ENCODE peak calls at places on chromosomes 2 and 18, in four cellular contexts. P is SJSA1, U is cardiac muscle cell, G is GM23248. O is an unnamed sample.

GRCh38 chr2:121722479-121722878 is 14.2 kb downstream of the NIFK start:
- DNase-seq in P (peak; percentile 34), U (no peak), G (peak; percentile 90), O (peak; percentile 82)

GRCh38 chr2:199596549-199596948 is 138.8 kb upstream of the SATB2 start:
- DNase-seq in P (peak; percentile 14), U (no peak), G (peak; percentile 45), O (peak; percentile 21)

GRCh38 chr2:26184555-26185303 is 11.8 kb downstream of the GAREM2 start:
- DNase-seq in U (peak; percentile 80), G (peak; percentile 95), P (no peak), O (peak; percentile 56)

GRCh38 chr2:71646028-71646427 is 192.7 kb downstream of the DYSF start:
- DNase-seq in P (no peak), U (no peak), G (peak; percentile 89), O (peak; percentile 58)

GRCh38 chr2:7018767-7019166 is 101.6 kb downstream of the RNF144A start:
- DNase-seq in U (no peak), G (no peak), P (no peak), O (no peak)

GRCh38 chr18:33603434-33603833 is 25.4 kb downstream of the ASXL3 start:
- DNase-seq in G (no peak), U (no peak), P (no peak), O (no peak)

GRCh38 chr2:70966681-70967080 is 11.7 kb upstream of the ANKRD53 start:
- DNase-seq in G (no peak), U (no peak), P (no peak), O (no peak)

GRCh38 chr18:73101977-73102376 is 234.2 kb upstream of the NETO1 start:
- DNase-seq in G (no peak), U (no peak), P (no peak), O (no peak)

GRCh38 chr2:54047076-54047475 is 68.3 kb upstream of the ACYP2 start:
- DNase-seq in P (no peak), G (peak; percentile 27), U (no peak), O (peak; percentile 82)

GRCh38 chr2:127145255-127145899 is 38.4 kb upstream of the BIN1 start:
- DNase-seq in P (no peak), G (peak; percentile 79), U (no peak), O (peak; percentile 19)

GRCh38 chr2:96538487-96539214 is 2.1 kb downstream of the ARID5A start:
- DNase-seq in G (peak; percentile 66), U (peak; percentile 40), P (no peak), O (peak; percentile 32)

GRCh38 chr2:11701831-11702301 is 31.9 kb upstream of the NTSR2 start:
- DNase-seq in U (no peak), G (no peak), P (no peak), O (no peak)

GRCh38 chr2:118431997-118432396 is 343.7 kb downstream of the INSIG2 start:
- DNase-seq in U (no peak), G (peak; percentile 46), P (no peak), O (no peak)

GRCh38 chr18:916562-916961 is 11.9 kb downstream of the ADCYAP1 start:
- DNase-seq in U (no peak), G (no peak), P (no peak), O (no peak)

GRCh38 chr2:221571108-221571390 is 1.1 kb downstream of the EPHA4 start:
- DNase-seq in G (no peak), U (no peak), P (no peak), O (no peak)

GRCh38 chr18:6449213-6449612 is 34.5 kb upstream of the L3MBTL4 start:
- DNase-seq in G (no peak), P (no peak), U (no peak), O (no peak)

GRCh38 chr2:86038291-86039081 is 67.2 kb downstream of the POLR1A start:
- DNase-seq in P (no peak), U (no peak), G (peak; percentile 82), O (no peak)

GRCh38 chr2:18924905-18925691 is 335.7 kb upstream of the NT5C1B start:
- DNase-seq in U (no peak), G (peak; percentile 82), P (peak; percentile 72), O (peak; percentile 37)

GRCh38 chr18:44625367-44625766 is 55.3 kb upstream of the SETBP1 start:
- DNase-seq in U (no peak), P (no peak), G (no peak), O (no peak)

GRCh38 chr2:26251893-26252292 is 7.2 kb downstream of the HADHB start:
- DNase-seq in P (no peak), G (peak; percentile 33), U (peak; percentile 20), O (no peak)

GRCh38 chr2:58923869-58924268 is 682.7 kb upstream of the FANCL start:
- DNase-seq in P (peak; percentile 86), U (no peak), G (peak; percentile 96), O (no peak)

DNA sequence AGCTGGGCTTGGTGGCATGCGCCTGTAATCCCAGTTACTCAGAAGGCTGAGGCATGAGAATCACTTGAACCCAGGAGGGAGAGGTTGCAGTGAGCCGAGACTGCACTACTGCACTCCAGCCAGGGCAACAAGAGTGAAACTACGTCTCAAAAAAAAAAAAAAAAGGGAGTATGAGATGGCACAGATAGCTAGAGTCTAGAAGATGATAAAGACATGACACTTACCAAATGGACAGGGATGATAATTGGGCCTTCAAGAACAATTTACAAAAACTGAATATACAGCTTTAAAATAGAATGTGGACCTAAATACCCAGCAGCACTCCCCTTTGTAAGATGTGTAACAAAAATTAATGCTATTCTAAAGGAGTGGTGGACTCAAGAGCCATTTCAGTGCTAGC is 2.7 kb downstream of the METTL4 start:
- DNase-seq in U (no peak), P (no peak), G (no peak), O (no peak)
- H3K4me1 ChIP-seq in U (peaks cover 10% of the 10 kb centered on the region), P (peaks cover 14% of the 10 kb centered on the region), G (peaks cover 23% of the 10 kb centered on the region), O (peaks cover 10% of the 10 kb centered on the region)

DNA sequence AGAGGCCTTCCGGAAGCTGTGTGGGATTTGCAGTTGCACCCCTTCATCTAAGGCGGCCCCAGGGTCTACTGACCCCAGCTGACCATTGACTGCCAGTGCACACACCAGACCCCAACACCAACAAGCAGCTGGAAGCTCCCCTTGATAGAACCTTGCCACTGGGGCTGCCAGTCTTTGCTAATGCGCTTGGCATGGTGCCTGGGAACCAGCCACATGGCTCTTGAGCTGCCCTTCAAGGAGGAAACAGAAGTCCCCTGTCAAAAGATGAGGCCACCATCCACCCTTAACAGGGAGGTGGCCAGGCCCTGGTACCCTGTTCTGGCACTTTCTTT is 8.5 kb downstream of the ALPI start:
- DNase-seq in U (no peak), P (no peak), G (no peak), O (no peak)
- H3K4me3 ChIP-seq in U (no peak overlapping the region), P (no peak overlapping the region), G (no peak overlapping the region), O (no peak overlapping the region)

GRCh38 chr2:150171065-150171548 is 316.4 kb downstream of the RND3 start:
- DNase-seq in U (no peak), G (no peak), P (no peak), O (no peak)
- H3K4me1 ChIP-seq in U (no peaks in the 10 kb centered on the region), G (peaks cover 26% of the 10 kb centered on the region), P (peaks cover 29% of the 10 kb centered on the region), O (peaks cover 28% of the 10 kb centered on the region)

GRCh38 chr2:142188562-142188961 is 57.7 kb upstream of the LRP1B start:
- DNase-seq in P (no peak), U (no peak), G (peak; percentile 5), O (no peak)
- H3K4me3 ChIP-seq in P (no peak overlapping the region), U (no peak overlapping the region), G (no peak overlapping the region), O (no peak overlapping the region)

DNA sequence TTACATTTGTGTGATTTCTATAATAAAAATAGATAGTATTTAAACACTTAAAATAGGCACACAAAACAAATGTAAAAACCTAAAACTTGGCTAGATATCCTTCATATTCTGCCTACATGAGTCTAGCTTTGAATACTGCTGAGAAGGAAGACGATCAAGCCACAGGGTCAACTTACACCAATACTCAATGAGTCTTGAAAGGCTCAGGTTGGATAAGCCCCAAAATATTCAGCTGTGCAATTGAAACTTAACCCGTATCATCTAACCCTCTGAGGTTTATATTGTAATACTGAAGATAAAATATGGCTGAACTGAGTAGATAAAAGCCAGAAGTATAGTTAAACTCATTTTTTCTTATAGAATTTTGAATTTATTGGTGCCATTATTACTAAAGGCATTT is 313.0 kb upstream of the NRXN1 start:
- DNase-seq in P (no peak), U (no peak), G (no peak), O (no peak)
- H3K4me1 ChIP-seq in P (no peaks in the 10 kb centered on the region), U (no peaks in the 10 kb centered on the region), G (no peaks in the 10 kb centered on the region), O (no peaks in the 10 kb centered on the region)

DNA sequence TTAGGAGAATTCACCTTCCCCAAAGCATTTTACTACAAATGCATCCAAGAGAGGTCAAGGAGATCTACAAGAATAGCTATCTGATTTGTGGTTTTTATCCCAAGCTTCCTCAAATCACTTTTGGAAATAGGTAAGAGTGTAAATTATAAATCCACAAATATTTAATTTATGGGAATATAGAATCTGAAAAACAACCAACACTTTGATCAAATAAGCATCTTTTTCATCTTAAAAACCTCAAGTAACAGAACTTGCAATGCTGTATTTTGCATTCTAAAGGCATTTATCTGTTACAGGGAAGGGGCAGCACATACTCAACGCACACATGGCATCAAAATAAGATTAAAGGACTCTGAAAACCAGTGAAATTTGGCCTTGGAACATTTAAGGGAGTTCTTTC is 1.9 kb downstream of the ZNF385B start:
- DNase-seq in U (no peak), G (no peak), P (no peak), O (no peak)
- H3K4me3 ChIP-seq in U (no peak overlapping the region), G (no peak overlapping the region), P (no peak overlapping the region), O (no peak overlapping the region)

GRCh38 chr2:216553093-216553478 is 54.4 kb downstream of the RPL37A start:
- DNase-seq in G (peak; percentile 65), P (no peak), U (no peak), O (peak; percentile 42)
- H3K4me1 ChIP-seq in G (peaks cover 69% of the 10 kb centered on the region), P (peaks cover 16% of the 10 kb centered on the region), U (peaks cover 15% of the 10 kb centered on the region), O (peaks cover 59% of the 10 kb centered on the region)

GRCh38 chr2:12918841-12919445 is 202.2 kb downstream of the TRIB2 start:
- DNase-seq in U (peak; percentile 13), G (peak; percentile 94), P (no peak), O (peak; percentile 44)
- H3K4me3 ChIP-seq in U (no peak overlapping the region), G (peak overlapping the region; percentile 42), P (no peak overlapping the region), O (no peak overlapping the region)

GRCh38 chr2:222904557-222905258 is 43.9 kb downstream of the ACSL3 start:
- DNase-seq in P (peak; percentile 77), U (no peak), G (peak; percentile 90), O (peak; percentile 20)
- H3K4me1 ChIP-seq in P (peaks cover 44% of the 10 kb centered on the region), U (peaks cover 32% of the 10 kb centered on the region), G (peaks cover 39% of the 10 kb centered on the region), O (peaks cover 37% of the 10 kb centered on the region)

DNA sequence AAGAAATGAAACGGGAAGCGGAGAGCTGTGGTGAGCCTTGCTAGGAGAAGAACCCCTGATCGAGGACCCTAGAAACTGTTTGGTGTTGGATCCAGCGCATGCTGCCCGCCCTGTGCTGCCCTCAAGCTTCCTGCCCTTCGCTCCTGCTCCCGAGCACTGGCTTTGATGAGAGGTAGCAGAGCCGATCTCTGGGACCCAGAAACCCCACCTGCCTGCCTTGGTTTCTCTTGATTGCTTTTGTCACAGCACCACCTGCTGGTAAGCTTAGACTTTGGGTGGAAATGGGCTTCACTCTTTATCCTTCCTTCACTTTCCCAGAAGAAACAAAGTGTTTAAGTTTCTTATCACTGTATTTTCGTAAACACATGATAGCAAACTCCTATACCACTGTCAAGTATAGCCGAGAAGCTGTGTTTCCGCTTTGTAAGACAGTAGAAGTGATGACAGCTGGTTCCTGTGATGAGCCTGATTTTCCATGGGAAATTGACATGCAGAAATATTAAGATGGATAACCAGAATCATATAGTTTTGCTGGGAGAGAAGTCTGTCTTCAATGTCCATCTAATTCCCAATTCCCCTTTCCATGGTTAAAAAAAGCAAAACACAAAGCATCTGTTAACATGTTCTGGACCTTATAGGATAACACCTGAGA is 267.4 kb downstream of the PHLPP1 start:
- DNase-seq in G (peak; percentile 57), P (peak; percentile 44), U (peak; percentile 73), O (peak; percentile 28)
- H3K4me3 ChIP-seq in G (peak overlapping the region; percentile 49), P (no peak overlapping the region), U (no peak overlapping the region), O (no peak overlapping the region)